ENCODE peak calls at places on chromosomes 12 and 14, in four cellular contexts. E is COR-L47, W is endothelial cell of umbilical vein, K is EH. J is an unnamed sample.

GRCh38 chr12:31928246-31929139 is 30.7 kb upstream of the RESF1 start:
- DNase-seq in K (no peak), E (no peak), W (peak), J (no peak)

GRCh38 chr14:99435327-99435726 is 45.3 kb downstream of the SETD3 start:
- DNase-seq in E (no peak), W (no peak), K (no peak), J (no peak)

GRCh38 chr12:79900199-79900598 is 34.7 kb downstream of the PPP1R12A start:
- DNase-seq in E (no peak), W (no peak), K (no peak), J (no peak)

GRCh38 chr14:55255979-55256378 is 15.2 kb upstream of the FBXO34 start:
- DNase-seq in E (no peak), W (no peak), K (no peak), J (peak)

GRCh38 chr12:117494833-117495714 is 133.6 kb upstream of the NOS1 start:
- DNase-seq in K (no peak), W (no peak), E (peak), J (peak)

GRCh38 chr12:110109037-110109836 is 14.9 kb upstream of the IFT81 start:
- DNase-seq in E (no peak), W (peak), K (peak), J (no peak)

GRCh38 chr12:66775941-66776340 is 97.1 kb upstream of the GRIP1 start:
- DNase-seq in W (no peak), K (no peak), E (no peak), J (no peak)

GRCh38 chr12:51821423-51822260 is 26.9 kb downstream of the FIGNL2 start:
- DNase-seq in W (no peak), E (peak), K (no peak), J (no peak)

GRCh38 chr12:96902076-96902475 is 5.0 kb upstream of the NEDD1 start:
- DNase-seq in W (no peak), K (no peak), E (no peak), J (no peak)

GRCh38 chr12:118680361-118680963 is 300.9 kb upstream of the SRRM4 start:
- DNase-seq in K (no peak), E (no peak), W (no peak), J (no peak)

GRCh38 chr12:130186631-130187269 is 24.5 kb downstream of the FZD10 start:
- DNase-seq in K (no peak), W (no peak), E (no peak), J (no peak)

GRCh38 chr14:53501361-53502320 is 348.5 kb upstream of the DDHD1 start:
- DNase-seq in W (no peak), E (no peak), K (peak), J (no peak)

GRCh38 chr12:8785499-8785898 is 36.9 kb upstream of the A2ML1 start:
- DNase-seq in W (no peak), E (no peak), K (no peak), J (no peak)

GRCh38 chr14:51398898-51399297 is 158.9 kb downstream of the TMX1 start:
- DNase-seq in E (no peak), K (peak), W (peak), J (no peak)

GRCh38 chr14:103527408-103528157 is 1.4 kb upstream of the TRMT61A start:
- DNase-seq in E (no peak), W (no peak), K (peak), J (no peak)

GRCh38 chr12:47752552-47752951 is 6.1 kb downstream of the RAPGEF3 start:
- DNase-seq in E (no peak), K (peak), W (no peak), J (no peak)